ENCODE peak calls at places on chromosomes 12 and 14, in nine cellular contexts. V is left ventricle myocardium inferior; P is tibial artery; M is adrenal gland; L is endothelial cell of umbilical vein; R is ovary; W is heart left ventricle; U is hepatocyte; I is effector memory CD4-positive, alpha-beta T cell. K is an unnamed sample.

GRCh38 chr12:52313461-52313860 is 7.7 kb downstream of the KRT83 start:
- DNase-seq in U (no peak), I (no peak), M (peak; percentile 21), L (no peak), P (no peak), V (no peak), W (no peak), R (no peak), K (no peak)

GRCh38 chr12:96078281-96078761 is 42.9 kb upstream of the LTA4H start:
- DNase-seq in M (peak; percentile 78), P (no peak), I (no peak), W (peak; percentile 83), U (no peak), L (peak; percentile 89), R (peak; percentile 11), V (peak; percentile 60), K (no peak)

GRCh38 chr14:87628129-87628528 is 364.9 kb downstream of the GALC start:
- DNase-seq in V (no peak), W (peak; percentile 48), L (no peak), P (peak; percentile 74), R (peak; percentile 25), U (peak; percentile 86), I (no peak), M (no peak), K (peak; percentile 58)

GRCh38 chr12:8018666-8019581 is 13.6 kb upstream of the FOXJ2 start:
- DNase-seq in U (no peak), R (no peak), L (no peak), V (no peak), I (no peak), P (no peak), W (no peak), M (no peak), K (no peak)

GRCh38 chr14:25537846-25538455 is 488.0 kb upstream of the STXBP6 start:
- DNase-seq in W (no peak), L (no peak), M (peak; percentile 77), P (no peak), I (no peak), R (no peak), V (no peak), U (peak; percentile 68), K (peak; percentile 51)

GRCh38 chr12:46786774-46787173 is 39.0 kb downstream of the SLC38A4 start:
- DNase-seq in W (no peak), P (no peak), L (peak; percentile 52), U (no peak), I (no peak), R (no peak), M (no peak), V (no peak), K (peak; percentile 81)

GRCh38 chr14:21978184-21978998 is 304.8 kb upstream of the OR4E1 start:
- DNase-seq in L (peak; percentile 41), R (no peak), U (peak; percentile 52), W (no peak), M (no peak), I (peak; percentile 8), P (no peak), V (no peak), K (peak; percentile 68)

GRCh38 chr14:75697371-75697770 is 36.3 kb downstream of the TTLL5 start:
- DNase-seq in U (no peak), L (no peak), V (no peak), P (no peak), W (no peak), R (no peak), I (no peak), M (no peak), K (no peak)

GRCh38 chr12:119850330-119850729 is 26.8 kb downstream of the CIT start:
- DNase-seq in L (no peak), P (no peak), V (no peak), U (no peak), I (no peak), M (no peak), W (no peak), R (no peak), K (no peak)

GRCh38 chr12:58557156-58557555 is 363.1 kb downstream of the LRIG3 start:
- DNase-seq in M (no peak), P (no peak), L (peak; percentile 95), I (no peak), W (no peak), V (no peak), R (no peak), U (peak; percentile 13), K (no peak)

GRCh38 chr12:131677699-131678098 is 33.2 kb upstream of the SFSWAP start:
- DNase-seq in M (no peak), W (no peak), V (no peak), L (no peak), R (no peak), I (no peak), P (no peak), U (no peak), K (no peak)

GRCh38 chr12:94603434-94604068 is 46.8 kb downstream of the TMCC3 start:
- DNase-seq in U (no peak), I (peak; percentile 33), R (no peak), M (no peak), W (no peak), L (no peak), P (peak; percentile 26), V (no peak), K (peak; percentile 48)

GRCh38 chr14:20934148-20934762 is 21.0 kb upstream of the RNASE2 start:
- DNase-seq in M (no peak), R (no peak), U (peak; percentile 36), L (peak; percentile 5), W (peak; percentile 31), P (no peak), I (no peak), V (peak; percentile 20), K (peak; percentile 17)

GRCh38 chr12:6213969-6214368 is 13.8 kb downstream of the CD9 start:
- DNase-seq in W (no peak), V (no peak), I (no peak), P (no peak), U (no peak), R (no peak), M (no peak), L (no peak), K (no peak)

GRCh38 chr14:93592786-93593185 is 162.0 kb downstream of the UNC79 start:
- DNase-seq in U (no peak), P (no peak), V (no peak), W (no peak), M (no peak), R (no peak), I (no peak), L (no peak), K (no peak)

DNA sequence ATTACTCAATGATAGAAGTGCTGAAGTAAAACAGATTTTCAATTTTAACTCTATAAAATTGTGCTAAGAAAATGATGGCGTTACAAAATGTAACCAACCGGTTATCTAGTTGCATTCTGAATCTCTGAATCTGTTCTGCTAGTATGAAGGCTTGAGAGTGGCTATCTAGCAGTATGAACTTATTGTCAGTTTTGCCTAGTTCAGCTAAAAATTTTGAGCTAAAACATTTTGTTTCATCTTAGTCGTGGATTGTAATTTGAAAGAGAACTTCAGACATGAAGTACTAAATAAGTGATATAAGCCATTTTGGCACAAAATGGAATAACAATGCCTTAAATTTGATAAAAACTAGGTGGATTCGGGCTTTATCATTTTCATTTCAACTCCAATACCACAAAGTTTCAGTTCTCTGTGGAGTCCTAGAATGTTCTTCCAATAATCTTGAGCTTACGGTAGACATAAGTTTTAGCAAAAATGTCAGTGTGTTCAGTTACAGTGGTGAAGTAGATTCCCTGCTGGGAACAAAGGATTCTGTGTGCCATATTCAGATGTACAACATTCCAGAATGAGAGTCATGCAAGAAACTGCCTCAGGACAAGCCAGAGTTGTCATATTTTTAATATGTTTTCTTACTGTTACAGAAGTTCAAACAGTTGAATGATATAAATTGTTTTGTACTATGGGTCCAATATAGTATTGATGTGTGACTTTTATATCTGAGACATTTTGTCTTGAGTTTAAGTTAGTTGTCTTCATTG is 28.1 kb downstream of the ATP6V1D start:
- DNase-seq in P (no peak), U (no peak), R (no peak), V (no peak), M (no peak), I (no peak), W (no peak), L (no peak), K (no peak)
- H3K4me3 ChIP-seq in P (no peak overlapping the region), U (no peak overlapping the region), R (no peak overlapping the region), V (no peak overlapping the region), M (no peak overlapping the region), I (no peak overlapping the region), W (no peak overlapping the region), L (no peak overlapping the region), K (no peak overlapping the region)

GRCh38 chr14:27008187-27008586 is 410.4 kb upstream of the NOVA1 start:
- DNase-seq in W (no peak), I (no peak), M (no peak), L (no peak), R (no peak), P (no peak), V (no peak), U (no peak), K (no peak)

GRCh38 chr14:27015046-27015445 is 417.2 kb upstream of the NOVA1 start:
- DNase-seq in M (no peak), U (no peak), R (no peak), P (no peak), L (no peak), W (no peak), V (no peak), I (no peak), K (no peak)

GRCh38 chr14:27012641-27013040 is 414.8 kb upstream of the NOVA1 start:
- DNase-seq in U (no peak), V (no peak), W (no peak), M (no peak), R (no peak), L (no peak), P (no peak), I (no peak), K (no peak)
- H3K9me3 ChIP-seq in U (no peaks in the 10 kb centered on the region), V (no peaks in the 10 kb centered on the region), W (no peaks in the 10 kb centered on the region), M (no peaks in the 10 kb centered on the region), R (no peaks in the 10 kb centered on the region), L (no peaks in the 10 kb centered on the region), P (no peaks in the 10 kb centered on the region), I (peaks cover 3% of the 10 kb centered on the region), K (no peaks in the 10 kb centered on the region)

DNA sequence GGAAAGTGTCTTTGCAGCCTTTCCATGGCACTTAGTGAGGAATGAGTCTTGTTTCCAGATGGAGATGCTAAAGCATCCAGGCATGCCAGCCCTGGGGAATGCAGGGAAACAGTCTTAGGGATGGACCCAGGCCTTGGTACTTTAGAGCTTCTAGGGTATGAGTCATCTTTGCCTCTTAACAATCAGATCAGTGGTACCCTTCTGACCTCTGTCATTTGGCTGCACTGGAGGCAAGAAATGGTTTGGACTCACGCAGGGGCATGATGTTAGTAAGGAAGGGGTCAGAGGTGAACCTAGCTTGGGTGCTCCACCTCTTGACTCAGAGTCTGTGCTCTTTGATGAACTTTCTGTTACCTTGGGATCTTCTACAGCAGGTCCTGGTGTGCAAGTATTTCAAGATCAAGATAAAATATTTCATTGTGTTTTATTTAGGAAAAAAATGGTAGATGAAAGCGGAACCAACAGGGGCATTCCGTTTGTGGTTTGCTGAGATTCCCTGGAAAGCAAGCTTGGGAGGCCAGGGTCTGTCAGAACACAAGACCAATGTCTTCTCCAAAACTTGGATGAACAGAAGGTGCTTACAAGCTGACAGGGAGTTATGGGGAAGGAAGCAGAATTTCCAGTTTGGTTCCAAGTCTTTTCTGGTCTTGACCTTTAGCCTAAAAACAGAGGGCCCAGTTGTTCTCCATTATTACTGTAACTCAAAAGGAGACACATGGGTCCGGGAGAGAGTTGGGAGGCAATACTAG is 216.2 kb downstream of the ZFP36L1 start:
- DNase-seq in M (no peak), R (no peak), V (no peak), L (peak; percentile 62), I (no peak), U (peak; percentile 35), W (no peak), P (no peak), K (no peak)
- H3K4me1 ChIP-seq in M (peaks cover 4% of the 10 kb centered on the region), R (peaks cover 3% of the 10 kb centered on the region), V (peaks cover 27% of the 10 kb centered on the region), L (peaks cover 40% of the 10 kb centered on the region), I (no peaks in the 10 kb centered on the region), U (peaks cover 13% of the 10 kb centered on the region), W (peaks cover 20% of the 10 kb centered on the region), P (peaks cover 9% of the 10 kb centered on the region), K (peaks cover 66% of the 10 kb centered on the region)

GRCh38 chr12:79686171-79686570 is 4.6 kb downstream of the PAWR start:
- DNase-seq in V (no peak), W (no peak), R (no peak), L (peak; percentile 34), P (no peak), M (no peak), U (no peak), I (no peak), K (no peak)
- H3K4me3 ChIP-seq in V (no peak overlapping the region), W (no peak overlapping the region), R (peak overlapping the region; percentile 65), L (no peak overlapping the region), P (peak overlapping the region; percentile 93), M (no peak overlapping the region), U (no peak overlapping the region), I (no peak overlapping the region), K (no peak overlapping the region)

K was measured in SJCRH30.